ENCODE peak calls at places on chromosomes 6 and 20, in four cellular contexts. I, C, K and R are unnamed samples.

GRCh38 chr20:23350855-23351838 is 556 bp downstream of the NXT1 start:
- DNase-seq in C (peak; percentile 45), I (peak; percentile 32), K (peak; percentile 70), R (peak; percentile 79)

GRCh38 chr20:53074811-53075314 is 102.7 kb downstream of the TSHZ2 start:
- DNase-seq in C (no peak), K (no peak), I (no peak), R (peak; percentile 17)

GRCh38 chr6:25248100-25248499 is 31.1 kb upstream of the CARMIL1 start:
- DNase-seq in I (no peak), K (no peak), C (peak; percentile 66), R (no peak)

GRCh38 chr20:29313481-29313880 is 1944.0 kb upstream of the DEFB115 start:
- DNase-seq in C (no peak), I (no peak), K (no peak), R (no peak)

GRCh38 chr20:38136421-38137245 is 28.4 kb downstream of the TGM2 start:
- DNase-seq in I (no peak), C (no peak), K (no peak), R (no peak)

GRCh38 chr6:113539202-113539601 is 317.9 kb upstream of the MARCKS start:
- DNase-seq in C (no peak), K (no peak), I (no peak), R (peak; percentile 27)

GRCh38 chr6:108119212-108120141 is 44.9 kb upstream of the OSTM1 start:
- DNase-seq in I (no peak), C (no peak), K (peak; percentile 83), R (no peak)

GRCh38 chr6:143678980-143679379 is 1.2 kb downstream of the PHACTR2 start:
- DNase-seq in K (no peak), C (no peak), I (no peak), R (no peak)

GRCh38 chr6:34514593-34515472 is 41.3 kb downstream of the SPDEF start:
- DNase-seq in I (no peak), C (peak; percentile 57), K (peak; percentile 74), R (peak; percentile 75)

GRCh38 chr20:34301587-34302311 is 1.4 kb downstream of the AHCY start:
- DNase-seq in I (no peak), K (no peak), C (no peak), R (no peak)

GRCh38 chr6:85436408-85436807 is 13.5 kb upstream of the NT5E start:
- DNase-seq in K (no peak), I (no peak), C (peak; percentile 81), R (no peak)

GRCh38 chr6:33788694-33789549 is at the start of gene LEMD2:
- DNase-seq in C (peak; percentile 94), I (peak; percentile 82), K (peak; percentile 95), R (peak; percentile 93)

GRCh38 chr6:47853766-47854165 is 71.9 kb downstream of the OPN5 start:
- DNase-seq in K (no peak), I (no peak), C (no peak), R (no peak)

GRCh38 chr20:11267131-11267761 is 593.4 kb upstream of the JAG1 start:
- DNase-seq in K (no peak), C (peak; percentile 98), I (peak; percentile 46), R (peak; percentile 96)

GRCh38 chr6:44192428-44193041 is 24.2 kb upstream of the MYMX start:
- DNase-seq in I (no peak), C (no peak), K (no peak), R (no peak)

GRCh38 chr6:149354009-149354408 is 36.5 kb downstream of the TAB2 start:
- DNase-seq in I (no peak), K (no peak), C (no peak), R (no peak)

GRCh38 chr6:101284131-101284530 is 109.4 kb upstream of the GRIK2 start:
- DNase-seq in I (no peak), C (no peak), K (no peak), R (no peak)

GRCh38 chr20:48788486-48789072 is 39.2 kb downstream of the PREX1 start:
- DNase-seq in I (no peak), C (no peak), K (no peak), R (no peak)

GRCh38 chr6:135880066-135880972 is 28.8 kb downstream of the PDE7B start:
- DNase-seq in I (no peak), C (peak; percentile 76), K (no peak), R (peak; percentile 87)

GRCh38 chr6:90098025-90098474 is 198.6 kb downstream of the BACH2 start:
- DNase-seq in C (peak; percentile 89), K (no peak), I (no peak), R (peak; percentile 41)

GRCh38 chr6:36118550-36119107 is 11.7 kb upstream of the MAPK13 start:
- DNase-seq in C (no peak), K (no peak), I (peak; percentile 59), R (peak; percentile 60)

GRCh38 chr6:131054392-131055250 is 8.4 kb downstream of the EPB41L2 start:
- DNase-seq in I (no peak), C (no peak), K (no peak), R (no peak)

GRCh38 chr6:25041676-25042598 is 106.2 kb upstream of the RIPOR2 start:
- DNase-seq in C (no peak), K (no peak), I (no peak), R (no peak)

GRCh38 chr20:37668166-37668565 is 25.7 kb upstream of the CTNNBL1 start:
- DNase-seq in C (no peak), K (no peak), I (no peak), R (no peak)

GRCh38 chr6:132494954-132495353 is 18.0 kb downstream of the STX7 start:
- DNase-seq in I (no peak), C (no peak), K (no peak), R (no peak)

GRCh38 chr20:32241807-32242206 is 34.1 kb downstream of the POFUT1 start:
- DNase-seq in C (no peak), K (no peak), I (no peak), R (no peak)

GRCh38 chr20:32240220-32240619 is 32.5 kb downstream of the POFUT1 start:
- DNase-seq in I (no peak), C (no peak), K (peak; percentile 48), R (no peak)

GRCh38 chr20:32244959-32245358 is 32.5 kb upstream of the KIF3B start:
- DNase-seq in I (peak; percentile 48), K (no peak), C (no peak), R (no peak)

GRCh38 chr20:32247957-32248497 is 29.4 kb upstream of the KIF3B start:
- DNase-seq in I (peak; percentile 79), C (no peak), K (no peak), R (no peak)

GRCh38 chr20:32244150-32244823 is 33.2 kb upstream of the KIF3B start:
- DNase-seq in K (no peak), I (peak; percentile 28), C (no peak), R (no peak)
- H3K4ac ChIP-seq in K (no peak overlapping the region), I (no peak overlapping the region), C (no peak overlapping the region), R (no peak overlapping the region)

GRCh38 chr20:36571564-36572504 is 1.6 kb upstream of the TGIF2 start:
- DNase-seq in K (peak; percentile 70), C (no peak), I (no peak), R (peak; percentile 19)
- H4K91ac ChIP-seq in K (peak overlapping the region; percentile 54), C (no peak overlapping the region), I (peak overlapping the region; percentile 85), R (no peak overlapping the region)

GRCh38 chr6:692356-692851 is 535 bp downstream of the EXOC2 start:
- DNase-seq in K (peak; percentile 86), I (peak; percentile 65), C (peak; percentile 34), R (peak; percentile 61)
- H4K8ac ChIP-seq in K (peak overlapping the region; percentile 73), I (peak overlapping the region; percentile 17), C (no peak overlapping the region), R (peak overlapping the region; percentile 59)

GRCh38 chr6:43076093-43076927 is at the start of gene PTK7:
- DNase-seq in C (peak; percentile 54), K (peak; percentile 88), I (no peak), R (peak; percentile 65)
- H3K4ac ChIP-seq in C (peak within 1 kb of the TSS; percentile 97), K (peak within 1 kb of the TSS; percentile 10), I (peak within 1 kb of the TSS; percentile 99), R (peak within 1 kb of the TSS; percentile 80)

GRCh38 chr6:163415176-163415619 is 680 bp downstream of the QKI start:
- DNase-seq in C (no peak), K (no peak), I (no peak), R (no peak)

GRCh38 chr6:163416640-163417253 is 2.2 kb downstream of the QKI start:
- DNase-seq in K (no peak), C (peak; percentile 87), I (peak; percentile 66), R (peak; percentile 90)

GRCh38 chr6:163416380-163416629 is 1.8 kb downstream of the QKI start:
- DNase-seq in C (no peak), K (no peak), I (no peak), R (no peak)

GRCh38 chr6:163414367-163415175 is at the start of gene QKI:
- DNase-seq in I (peak; percentile 60), K (peak; percentile 67), C (peak; percentile 67), R (peak; percentile 75)

GRCh38 chr6:163415620-163416379 is 1.3 kb downstream of the QKI start:
- DNase-seq in I (peak; percentile 55), C (peak; percentile 52), K (no peak), R (peak; percentile 75)
- H4K91ac ChIP-seq in I (peak overlapping the region; percentile 96), C (peak overlapping the region; percentile 87), K (no peak overlapping the region), R (peak overlapping the region; percentile 90)